ENCODE peak calls at places on chromosomes 16 and 17, in five cellular contexts. I is PC-3; B is left lung; Q is heart left ventricle; O is CD4-positive, CD25-positive, alpha-beta regulatory T cell. M is an unnamed sample. For H3K4me1, the result is how much of the 10 kb centered on the place peaks cover.

GRCh38 chr17:82805823-82806222 is 34.0 kb downstream of the ZNF750 start:
- DNase-seq in I (no peak), B (no peak), Q (no peak), O (no peak), M (no peak)

GRCh38 chr17:79075433-79075805 is 795 bp downstream of the ENGASE start:
- DNase-seq in I (no peak), B (no peak), Q (no peak), O (no peak), M (no peak)

GRCh38 chr17:32879143-32879542 is 2.2 kb upstream of the MYO1D start:
- DNase-seq in I (no peak), B (no peak), Q (no peak), O (no peak), M (no peak)

GRCh38 chr16:50881331-50881830 is 139.5 kb downstream of the CYLD start:
- DNase-seq in I (no peak), B (no peak), Q (no peak), O (no peak), M (no peak)

GRCh38 chr17:74324521-74324920 is 1.5 kb upstream of the KIF19 start:
- DNase-seq in I (no peak), B (no peak), Q (no peak), O (no peak), M (no peak)

GRCh38 chr17:17547210-17547764 is 44.2 kb downstream of the PEMT start:
- DNase-seq in I (no peak), B (no peak), Q (no peak), O (no peak), M (no peak)

GRCh38 chr17:80337195-80337895 is 76.7 kb downstream of the RNF213 start:
- DNase-seq in I (no peak), B (no peak), Q (no peak), O (no peak), M (peak)

GRCh38 chr17:10761281-10761680 is 31.5 kb upstream of the TMEM220 start:
- DNase-seq in I (no peak), B (no peak), Q (no peak), O (no peak), M (no peak)

GRCh38 chr17:8599351-8600011 is 31.0 kb downstream of the MYH10 start:
- DNase-seq in I (no peak), B (no peak), Q (no peak), O (no peak), M (no peak)

GRCh38 chr17:81515530-81516041 is 3.0 kb upstream of the ACTG1 start:
- DNase-seq in I (no peak), B (no peak), Q (no peak), O (no peak), M (peak)

GRCh38 chr16:74455619-74456289 is 34.5 kb upstream of the CLEC18B start:
- DNase-seq in I (no peak), B (no peak), Q (no peak), O (no peak), M (no peak)

GRCh38 chr16:68289621-68290329 is 21.0 kb downstream of the SLC7A6OS start:
- DNase-seq in I (no peak), B (no peak), Q (no peak), O (peak), M (no peak)
- H3K4me1 ChIP-seq in I (under half), B (half or more), Q (half or more), O (half or more), M (under half)

DNA sequence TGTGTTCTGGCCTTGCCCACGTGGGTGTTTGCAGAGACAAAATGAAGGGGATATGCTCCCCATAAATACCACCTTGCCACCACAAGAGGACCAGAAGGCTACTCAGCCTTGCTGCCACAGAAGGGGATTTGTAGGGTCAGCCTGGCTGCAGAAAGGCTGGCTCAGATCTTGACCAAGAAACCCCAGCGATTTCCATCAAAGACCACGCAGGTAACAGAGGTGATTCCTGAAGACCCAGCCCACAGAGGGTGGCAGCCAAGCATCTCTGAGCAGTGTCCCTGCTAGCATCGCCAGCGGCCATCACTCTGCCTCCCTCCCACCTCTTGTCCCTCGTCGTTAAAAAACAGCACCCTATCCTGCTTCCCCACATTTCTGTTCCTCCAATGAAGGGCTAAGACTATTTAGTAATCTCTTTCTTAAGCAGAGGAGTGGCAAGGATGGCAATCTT is 54.9 kb downstream of the BEAN1 start:
- DNase-seq in I (no peak), B (no peak), Q (no peak), O (no peak), M (no peak)
- H3K4me1 ChIP-seq in I (under half), B (under half), Q (under half), O (under half), M (under half)

DNA sequence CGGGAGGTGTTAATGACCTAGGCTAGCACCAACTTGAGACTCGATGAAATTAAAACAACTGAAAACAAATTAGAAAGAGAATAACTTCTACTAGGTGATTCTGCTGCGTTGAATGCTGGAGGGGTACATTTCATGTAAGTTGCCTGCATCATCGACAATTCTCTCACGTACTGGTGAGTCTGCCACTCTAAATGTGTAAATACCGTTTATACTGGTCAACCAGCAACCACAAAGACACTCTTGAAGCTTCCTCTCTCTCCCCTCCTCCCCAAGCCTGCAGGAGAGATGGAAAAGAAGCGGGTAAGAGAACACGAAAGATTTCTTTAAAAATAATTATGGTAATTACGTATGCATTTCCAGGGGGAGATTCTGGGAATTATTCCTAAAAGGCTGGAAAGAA is 68.7 kb upstream of the MRTFB start:
- DNase-seq in I (no peak), B (no peak), Q (no peak), O (no peak), M (no peak)
- H3K4me1 ChIP-seq in I (under half), B (under half), Q (half or more), O (under half), M (under half)

GRCh38 chr17:58400826-58401225 is 16.5 kb downstream of the RNF43 start:
- DNase-seq in I (no peak), B (no peak), Q (no peak), O (no peak), M (no peak)

GRCh38 chr17:58402679-58403078 is 14.7 kb downstream of the RNF43 start:
- DNase-seq in I (peak), B (no peak), Q (no peak), O (no peak), M (no peak)

GRCh38 chr17:58401287-58401686 is 16.0 kb downstream of the RNF43 start:
- DNase-seq in I (peak), B (no peak), Q (no peak), O (no peak), M (no peak)

GRCh38 chr17:58403312-58403711 is 14.0 kb downstream of the RNF43 start:
- DNase-seq in I (no peak), B (no peak), Q (no peak), O (no peak), M (no peak)

GRCh38 chr17:58402047-58402446 is 15.3 kb downstream of the RNF43 start:
- DNase-seq in I (peak), B (no peak), Q (no peak), O (no peak), M (no peak)
- H3K4me1 ChIP-seq in I (under half), B (under half), Q (under half), O (under half), M (under half)

M was measured in aorta.